ENCODE peak calls at places on chromosomes 7 and 10, in five cellular contexts. One of them, this sample, is unnamed.
A peak's percentile ranks its signal among the peaks of the same experiment; 100 is the strongest.

GRCh38 chr7:135536160-135536559 is 21.6 kb upstream of the NUP205 start:
- DNase-seq in activated B cell treated with CpG ODN at 0.5 μM for 24 hours: no peak
- DNase-seq in Calu3: no peak
- DNase-seq in tibial nerve: no peak
- DNase-seq in H9: no peak
- DNase-seq in this sample: no peak

GRCh38 chr7:135300913-135301765 is 67.5 kb downstream of the STRA8 start:
- DNase-seq in activated B cell treated with CpG ODN at 0.5 μM for 24 hours: no peak
- DNase-seq in Calu3: no peak
- DNase-seq in tibial nerve: no peak
- DNase-seq in H9: peak; percentile 26
- DNase-seq in this sample: no peak

GRCh38 chr10:123318516-123318915 is 164.3 kb downstream of the BUB3 start:
- DNase-seq in Calu3: no peak
- DNase-seq in activated B cell treated with CpG ODN at 0.5 μM for 24 hours: no peak
- DNase-seq in tibial nerve: no peak
- DNase-seq in H9: no peak
- DNase-seq in this sample: no peak

GRCh38 chr10:84613336-84614021 is 285.1 kb downstream of the CCSER2 start:
- DNase-seq in tibial nerve: no peak
- DNase-seq in activated B cell treated with CpG ODN at 0.5 μM for 24 hours: no peak
- DNase-seq in H9: peak; percentile 92
- DNase-seq in Calu3: peak; percentile 56
- DNase-seq in this sample: peak; percentile 53

GRCh38 chr7:139099181-139099947 is 10.2 kb downstream of the ZC3HAV1 start:
- DNase-seq in H9: no peak
- DNase-seq in activated B cell treated with CpG ODN at 0.5 μM for 24 hours: no peak
- DNase-seq in Calu3: no peak
- DNase-seq in tibial nerve: no peak
- DNase-seq in this sample: no peak

GRCh38 chr10:78362406-78363022 is 328.9 kb downstream of the RPS24 start:
- DNase-seq in tibial nerve: no peak
- DNase-seq in activated B cell treated with CpG ODN at 0.5 μM for 24 hours: no peak
- DNase-seq in H9: peak; percentile 35
- DNase-seq in Calu3: no peak
- DNase-seq in this sample: no peak

GRCh38 chr10:129963076-129963830 is 821 bp downstream of the EBF3 start:
- DNase-seq in activated B cell treated with CpG ODN at 0.5 μM for 24 hours: no peak
- DNase-seq in H9: peak; percentile 66
- DNase-seq in tibial nerve: no peak
- DNase-seq in Calu3: no peak
- DNase-seq in this sample: peak; percentile 52

GRCh38 chr10:73867871-73868631 is 6.3 kb downstream of the CAMK2G start:
- DNase-seq in activated B cell treated with CpG ODN at 0.5 μM for 24 hours: no peak
- DNase-seq in Calu3: no peak
- DNase-seq in H9: no peak
- DNase-seq in tibial nerve: no peak
- DNase-seq in this sample: no peak

GRCh38 chr10:129704225-129704624 is 237.2 kb downstream of the MGMT start:
- DNase-seq in Calu3: no peak
- DNase-seq in activated B cell treated with CpG ODN at 0.5 μM for 24 hours: no peak
- DNase-seq in H9: no peak
- DNase-seq in tibial nerve: no peak
- DNase-seq in this sample: no peak

GRCh38 chr10:13414855-13415254 is 66.8 kb upstream of the SEPHS1 start:
- DNase-seq in H9: peak; percentile 69
- DNase-seq in Calu3: peak; percentile 54
- DNase-seq in activated B cell treated with CpG ODN at 0.5 μM for 24 hours: no peak
- DNase-seq in tibial nerve: no peak
- DNase-seq in this sample: no peak

GRCh38 chr10:8072211-8072610 is 17.7 kb downstream of the GATA3 start:
- DNase-seq in Calu3: no peak
- DNase-seq in tibial nerve: no peak
- DNase-seq in H9: no peak
- DNase-seq in activated B cell treated with CpG ODN at 0.5 μM for 24 hours: no peak
- DNase-seq in this sample: no peak

GRCh38 chr7:114539575-114539974 is 125.0 kb downstream of the FOXP2 start:
- DNase-seq in Calu3: peak; percentile 46
- DNase-seq in tibial nerve: no peak
- DNase-seq in H9: no peak
- DNase-seq in activated B cell treated with CpG ODN at 0.5 μM for 24 hours: no peak
- DNase-seq in this sample: no peak

GRCh38 chr10:60003709-60004191 is 97.4 kb upstream of the CCDC6 start:
- DNase-seq in H9: peak; percentile 46
- DNase-seq in tibial nerve: no peak
- DNase-seq in Calu3: no peak
- DNase-seq in activated B cell treated with CpG ODN at 0.5 μM for 24 hours: no peak
- DNase-seq in this sample: peak; percentile 43

GRCh38 chr10:78559514-78560392 is 509.0 kb upstream of the ZMIZ1 start:
- DNase-seq in tibial nerve: no peak
- DNase-seq in Calu3: no peak
- DNase-seq in activated B cell treated with CpG ODN at 0.5 μM for 24 hours: no peak
- DNase-seq in H9: peak; percentile 42
- DNase-seq in this sample: no peak

GRCh38 chr7:41873781-41874180 is 170.9 kb upstream of the INHBA start:
- DNase-seq in H9: no peak
- DNase-seq in Calu3: no peak
- DNase-seq in activated B cell treated with CpG ODN at 0.5 μM for 24 hours: no peak
- DNase-seq in tibial nerve: no peak
- DNase-seq in this sample: no peak

GRCh38 chr7:66078067-66078466 is 2.4 kb downstream of the ASL start:
- DNase-seq in Calu3: no peak
- DNase-seq in H9: no peak
- DNase-seq in tibial nerve: no peak
- DNase-seq in activated B cell treated with CpG ODN at 0.5 μM for 24 hours: no peak
- DNase-seq in this sample: no peak

GRCh38 chr7:66070222-66070621 is 5.4 kb upstream of the ASL start:
- DNase-seq in Calu3: no peak
- DNase-seq in tibial nerve: no peak
- DNase-seq in activated B cell treated with CpG ODN at 0.5 μM for 24 hours: no peak
- DNase-seq in H9: no peak
- DNase-seq in this sample: no peak

GRCh38 chr7:66076459-66077329 is 1.1 kb downstream of the ASL start:
- DNase-seq in H9: no peak
- DNase-seq in activated B cell treated with CpG ODN at 0.5 μM for 24 hours: no peak
- DNase-seq in Calu3: peak; percentile 12
- DNase-seq in tibial nerve: no peak
- DNase-seq in this sample: no peak

GRCh38 chr7:66075590-66076458 is at the start of gene ASL:
- DNase-seq in Calu3: peak; percentile 92
- DNase-seq in activated B cell treated with CpG ODN at 0.5 μM for 24 hours: peak; percentile 94
- DNase-seq in tibial nerve: peak; percentile 90
- DNase-seq in H9: peak; percentile 94
- DNase-seq in this sample: peak; percentile 83
- TF ChIP-seq CTCF in Calu3: no peak
- TF ChIP-seq CTCF in activated B cell treated with CpG ODN at 0.5 μM for 24 hours: no peak
- TF ChIP-seq CTCF in tibial nerve: peak; percentile 30
- TF ChIP-seq CTCF in H9: no peak
- TF ChIP-seq CTCF in this sample: no peak

DNA sequence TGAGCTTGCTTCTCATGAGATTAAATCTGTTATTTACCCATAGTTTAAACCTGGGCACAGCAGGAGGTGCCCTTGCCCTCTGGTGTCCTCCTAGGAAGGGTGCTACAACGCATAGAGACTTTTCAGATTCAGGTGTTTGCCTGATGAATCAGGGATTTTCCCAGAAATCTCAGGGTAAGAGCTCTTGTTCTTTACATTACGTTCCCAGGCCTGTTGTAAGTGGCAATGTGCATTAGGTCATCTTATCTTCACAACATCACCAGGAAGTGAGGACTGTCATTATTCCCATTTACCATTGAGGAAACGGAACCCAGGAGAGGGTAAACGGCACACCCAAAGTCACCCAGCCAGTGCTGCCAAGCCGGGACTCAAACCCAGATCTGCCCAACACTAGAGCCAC is 73.0 kb downstream of the NHLRC2 start:
- DNase-seq in activated B cell treated with CpG ODN at 0.5 μM for 24 hours: no peak
- DNase-seq in Calu3: no peak
- DNase-seq in tibial nerve: no peak
- DNase-seq in H9: no peak
- DNase-seq in this sample: no peak
- TF ChIP-seq CTCF in activated B cell treated with CpG ODN at 0.5 μM for 24 hours: no peak
- TF ChIP-seq CTCF in Calu3: no peak
- TF ChIP-seq CTCF in tibial nerve: no peak
- TF ChIP-seq CTCF in H9: no peak
- TF ChIP-seq CTCF in this sample: no peak

DNA sequence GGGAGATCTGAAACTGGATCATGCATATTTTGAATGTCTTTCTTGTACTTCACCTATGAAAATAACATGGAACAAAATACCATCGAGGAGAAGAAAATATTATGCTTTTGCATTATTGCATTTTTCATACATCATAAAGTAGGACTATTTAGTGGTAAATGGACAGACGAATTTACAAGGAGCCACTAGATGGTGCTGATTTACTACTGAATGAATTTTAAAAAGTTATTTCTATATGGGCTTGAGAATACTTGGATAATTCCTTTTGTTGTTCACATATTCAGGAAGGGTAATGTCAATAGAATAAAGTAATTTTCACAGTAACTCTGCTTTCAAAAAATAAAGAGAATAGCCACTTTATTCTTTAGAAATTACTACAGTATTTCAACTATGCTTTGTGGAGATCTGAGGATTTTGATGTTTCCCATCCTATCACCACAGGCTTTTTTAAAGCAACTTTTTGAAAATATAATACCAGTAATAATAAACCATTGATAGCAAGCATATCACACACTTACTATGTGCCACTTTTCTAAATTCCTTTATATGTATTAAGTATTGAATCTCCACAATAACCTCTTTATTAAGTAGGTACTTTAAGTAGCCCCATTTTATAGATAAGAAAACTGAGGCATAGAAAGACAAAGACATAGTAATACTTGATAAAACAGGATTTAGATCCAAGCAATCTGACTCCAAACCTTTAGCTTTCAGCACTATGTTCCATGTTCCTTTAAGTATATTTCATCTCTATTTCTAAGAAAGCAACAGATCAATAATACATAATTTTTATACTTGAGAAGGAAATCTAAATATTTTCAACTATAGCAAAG is 38.6 kb downstream of the NEBL start:
- DNase-seq in tibial nerve: no peak
- DNase-seq in activated B cell treated with CpG ODN at 0.5 μM for 24 hours: no peak
- DNase-seq in Calu3: no peak
- DNase-seq in H9: no peak
- DNase-seq in this sample: no peak
- TF ChIP-seq CTCF in tibial nerve: peak; percentile 40
- TF ChIP-seq CTCF in activated B cell treated with CpG ODN at 0.5 μM for 24 hours: no peak
- TF ChIP-seq CTCF in Calu3: no peak
- TF ChIP-seq CTCF in H9: peak; percentile 78
- TF ChIP-seq CTCF in this sample: peak; percentile 35

DNA sequence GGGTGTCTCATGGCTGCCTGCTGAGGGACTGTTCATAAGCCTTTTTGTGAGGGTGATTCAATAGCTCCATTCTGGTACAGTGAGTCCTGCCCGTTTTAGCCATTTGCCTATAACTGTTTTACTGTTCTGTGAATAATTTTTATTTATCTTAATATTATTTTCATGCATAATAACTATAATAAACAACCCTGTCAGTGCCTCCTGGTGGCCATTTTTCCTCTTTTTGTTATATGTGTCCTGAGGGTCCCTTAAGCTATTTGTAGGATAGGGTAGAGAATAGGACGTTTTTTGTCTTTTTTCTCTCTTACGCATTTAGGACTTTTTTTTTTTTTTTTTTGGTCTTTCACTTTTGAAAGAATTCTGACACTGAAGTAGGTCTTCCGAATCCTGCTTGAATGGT is 2.9 kb downstream of the C1QL3 start:
- DNase-seq in activated B cell treated with CpG ODN at 0.5 μM for 24 hours: no peak
- DNase-seq in H9: no peak
- DNase-seq in Calu3: no peak
- DNase-seq in tibial nerve: no peak
- DNase-seq in this sample: no peak
- TF ChIP-seq CTCF in activated B cell treated with CpG ODN at 0.5 μM for 24 hours: no peak
- TF ChIP-seq CTCF in H9: peak; percentile 57
- TF ChIP-seq CTCF in Calu3: no peak
- TF ChIP-seq CTCF in tibial nerve: no peak
- TF ChIP-seq CTCF in this sample: peak; percentile 44

DNA sequence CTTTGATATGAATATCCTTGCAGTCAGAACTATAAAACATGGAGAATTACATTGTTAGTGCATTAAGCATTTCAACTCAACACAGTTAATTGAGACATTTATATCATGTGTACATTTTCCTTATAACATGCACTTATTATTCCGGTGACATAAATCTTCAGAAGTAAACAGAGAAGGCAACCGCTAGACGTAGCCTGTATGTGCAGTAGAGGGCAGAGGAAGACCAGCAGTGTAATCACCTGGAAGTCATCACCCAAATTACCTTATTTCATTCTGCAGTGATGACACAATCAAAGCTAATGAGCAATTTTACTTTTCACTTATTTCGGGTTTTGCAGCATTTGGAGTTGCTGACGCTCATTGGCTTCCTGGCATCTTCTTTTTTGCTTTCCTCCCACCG is 394.6 kb downstream of the SDK1 start:
- DNase-seq in Calu3: peak; percentile 25
- DNase-seq in H9: no peak
- DNase-seq in activated B cell treated with CpG ODN at 0.5 μM for 24 hours: no peak
- DNase-seq in tibial nerve: no peak
- DNase-seq in this sample: no peak
- TF ChIP-seq CTCF in Calu3: peak; percentile 29
- TF ChIP-seq CTCF in H9: peak; percentile 18
- TF ChIP-seq CTCF in activated B cell treated with CpG ODN at 0.5 μM for 24 hours: no peak
- TF ChIP-seq CTCF in tibial nerve: no peak
- TF ChIP-seq CTCF in this sample: no peak

GRCh38 chr10:127527320-127527719 is 21.8 kb upstream of the NPS start:
- DNase-seq in activated B cell treated with CpG ODN at 0.5 μM for 24 hours: no peak
- DNase-seq in H9: no peak
- DNase-seq in Calu3: no peak
- DNase-seq in tibial nerve: no peak
- DNase-seq in this sample: no peak
- TF ChIP-seq CTCF in activated B cell treated with CpG ODN at 0.5 μM for 24 hours: no peak
- TF ChIP-seq CTCF in H9: no peak
- TF ChIP-seq CTCF in Calu3: no peak
- TF ChIP-seq CTCF in tibial nerve: no peak
- TF ChIP-seq CTCF in this sample: no peak

DNA sequence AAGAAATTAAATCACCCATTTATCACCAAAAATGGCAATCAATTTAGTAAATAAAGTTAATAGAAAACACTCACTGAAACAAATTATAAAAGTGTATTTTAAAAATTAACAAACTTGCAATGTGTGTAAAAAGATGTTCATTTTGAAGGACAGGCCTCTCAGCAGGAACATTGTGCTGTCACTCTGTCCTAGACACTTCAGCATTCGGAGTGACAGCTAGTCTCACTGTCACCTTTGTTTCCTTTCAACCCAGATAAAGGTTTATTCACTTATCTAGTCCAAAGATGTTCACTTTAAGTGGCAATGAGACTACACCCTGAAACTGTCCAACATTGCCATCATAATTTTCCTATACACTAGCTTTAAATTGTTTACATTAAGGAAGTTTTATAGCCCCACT is 91.9 kb upstream of the PLXDC2 start:
- DNase-seq in activated B cell treated with CpG ODN at 0.5 μM for 24 hours: no peak
- DNase-seq in tibial nerve: no peak
- DNase-seq in Calu3: no peak
- DNase-seq in H9: no peak
- DNase-seq in this sample: no peak
- TF ChIP-seq CTCF in activated B cell treated with CpG ODN at 0.5 μM for 24 hours: no peak
- TF ChIP-seq CTCF in tibial nerve: no peak
- TF ChIP-seq CTCF in Calu3: no peak
- TF ChIP-seq CTCF in H9: no peak
- TF ChIP-seq CTCF in this sample: no peak

This sample was measured in mesothelial cell of epicardium.